ENCODE peak calls at places on chromosomes 5 and 9, in nine cellular contexts. Y is osteoblast; I is mesendoderm; S is astrocyte; N is psoas muscle; D is ovary; U is CD8-positive, alpha-beta T cell; P is CD8-positive, alpha-beta memory T cell; A is CD4-positive, alpha-beta memory T cell. Q is an unnamed sample. For H3K4me1, the result is how much of the 10 kb centered on the place peaks cover.

GRCh38 chr5:133410335-133410828 is 202.0 kb downstream of the FSTL4 start:
- DNase-seq in D (no peak), S (no peak), U (peak), Y (no peak), N (no peak), P (no peak), I (no peak), A (no peak), Q (no peak)

GRCh38 chr9:127776919-127777280 is 1.6 kb downstream of the SH2D3C start:
- DNase-seq in Y (no peak), N (no peak), D (no peak), U (no peak), S (no peak), I (no peak), P (no peak), A (no peak), Q (no peak)

GRCh38 chr5:149121145-149121544 is 20.1 kb upstream of the ABLIM3 start:
- DNase-seq in D (no peak), P (no peak), A (no peak), Y (no peak), S (no peak), I (no peak), U (no peak), N (no peak), Q (no peak)

GRCh38 chr5:141529873-141530272 is 41.0 kb downstream of the PCDHGC5 start:
- DNase-seq in N (no peak), A (no peak), U (no peak), S (no peak), D (no peak), P (no peak), I (no peak), Y (no peak), Q (no peak)

GRCh38 chr5:116032094-116032517 is at the start of gene ARL14EPL:
- DNase-seq in U (no peak), N (peak), S (peak), P (peak), I (peak), Y (peak), A (no peak), D (peak), Q (peak)

GRCh38 chr9:70085241-70085640 is 41.6 kb downstream of the MAMDC2 start:
- DNase-seq in Y (no peak), U (no peak), P (no peak), D (no peak), S (peak), N (no peak), I (peak), A (no peak), Q (peak)

GRCh38 chr5:39531299-39531698 is 106.5 kb upstream of the DAB2 start:
- DNase-seq in N (no peak), U (no peak), I (no peak), A (no peak), P (no peak), S (no peak), Y (no peak), D (no peak), Q (no peak)

GRCh38 chr9:106069241-106069640 is 374.9 kb downstream of the TMEM38B start:
- DNase-seq in N (no peak), U (no peak), Y (no peak), I (peak), P (no peak), D (no peak), A (no peak), S (peak), Q (peak)

GRCh38 chr5:31809037-31809910 is 170.3 kb downstream of the PDZD2 start:
- DNase-seq in A (no peak), N (peak), Y (peak), I (peak), P (no peak), D (peak), S (peak), U (no peak), Q (peak)

GRCh38 chr9:125919565-125919964 is 172.4 kb downstream of the PBX3 start:
- DNase-seq in I (no peak), Y (no peak), N (no peak), S (no peak), D (no peak), A (no peak), U (no peak), P (no peak), Q (no peak)

GRCh38 chr9:136014147-136014927 is 53.2 kb upstream of the UBAC1 start:
- DNase-seq in D (no peak), Y (peak), U (no peak), I (no peak), P (no peak), N (peak), A (no peak), S (no peak), Q (no peak)

GRCh38 chr5:120806132-120806531 is 342.0 kb downstream of the PRR16 start:
- DNase-seq in Y (no peak), A (no peak), I (no peak), N (no peak), P (no peak), S (peak), U (no peak), D (no peak), Q (no peak)

GRCh38 chr5:2223303-2223702 is 340.6 kb upstream of the IRX4 start:
- DNase-seq in D (no peak), A (no peak), P (no peak), I (no peak), Y (no peak), U (no peak), S (no peak), N (no peak), Q (no peak)

GRCh38 chr5:119355636-119356383 is at the start of gene TNFAIP8:
- DNase-seq in I (peak), N (peak), A (no peak), U (peak), S (peak), Y (peak), D (peak), P (peak), Q (peak)

GRCh38 chr5:142869883-142870282 is 99.7 kb downstream of the ARHGAP26 start:
- DNase-seq in U (no peak), I (no peak), D (peak), Y (peak), P (no peak), S (no peak), N (no peak), A (no peak), Q (no peak)

GRCh38 chr9:115254781-115255180 is 136.8 kb upstream of the TNC start:
- DNase-seq in N (no peak), P (no peak), A (no peak), S (no peak), D (no peak), I (no peak), Y (no peak), U (no peak), Q (no peak)

GRCh38 chr5:133050500-133050899 is 1.3 kb upstream of the HSPA4 start:
- DNase-seq in I (peak), Y (no peak), N (no peak), S (no peak), A (no peak), D (no peak), P (no peak), U (no peak), Q (no peak)

GRCh38 chr9:78127271-78128225 is 95.9 kb upstream of the GNAQ start:
- DNase-seq in D (no peak), U (no peak), A (no peak), I (no peak), N (no peak), Y (no peak), S (no peak), P (no peak), Q (no peak)

GRCh38 chr5:132386644-132387286 is 17.3 kb downstream of the SLC22A5 start:
- DNase-seq in D (peak), I (peak), A (peak), N (peak), U (peak), S (peak), Y (peak), P (peak), Q (peak)

GRCh38 chr5:55601209-55601618 is 66.5 kb upstream of the PLPP1 start:
- DNase-seq in Y (no peak), S (peak), P (no peak), I (peak), A (no peak), N (peak), D (peak), U (no peak), Q (peak)

GRCh38 chr9:114303977-114304376 is 18.9 kb upstream of the ORM1 start:
- DNase-seq in A (no peak), Y (no peak), U (peak), P (no peak), D (peak), I (no peak), S (no peak), N (no peak), Q (no peak)

GRCh38 chr5:133266966-133267365 is 215.2 kb downstream of the HSPA4 start:
- DNase-seq in S (no peak), Y (no peak), D (no peak), N (no peak), I (no peak), P (no peak), A (no peak), U (no peak), Q (no peak)

GRCh38 chr9:2292733-2293132 is 277.6 kb downstream of the SMARCA2 start:
- DNase-seq in U (no peak), N (no peak), A (no peak), D (no peak), S (no peak), P (no peak), I (no peak), Y (no peak), Q (no peak)

GRCh38 chr5:144150996-144151395 is 19.5 kb downstream of the YIPF5 start:
- DNase-seq in A (no peak), N (no peak), P (no peak), U (no peak), D (no peak), S (peak), I (peak), Y (no peak), Q (peak)

GRCh38 chr5:68178579-68178978 is 37.0 kb upstream of the PIK3R1 start:
- DNase-seq in P (no peak), S (peak), D (no peak), Y (no peak), N (no peak), U (no peak), A (no peak), I (no peak), Q (peak)

GRCh38 chr9:2493106-2493505 is 128.5 kb upstream of the VLDLR start:
- DNase-seq in I (no peak), A (no peak), Y (no peak), N (no peak), P (no peak), U (no peak), S (peak), D (peak), Q (no peak)

GRCh38 chr9:105191508-105192118 is 52.8 kb upstream of the SLC44A1 start:
- DNase-seq in I (no peak), U (no peak), D (no peak), A (no peak), N (no peak), S (peak), Y (no peak), P (no peak), Q (peak)

GRCh38 chr9:13758876-13759275 is 479.4 kb upstream of the MPDZ start:
- DNase-seq in N (no peak), Y (no peak), P (no peak), S (no peak), D (peak), A (no peak), I (no peak), U (no peak), Q (no peak)

GRCh38 chr5:9903806-9904205 is 273.7 kb upstream of the TAS2R1 start:
- DNase-seq in U (no peak), A (no peak), I (no peak), Y (no peak), P (no peak), N (no peak), S (peak), D (no peak), Q (peak)

GRCh38 chr5:69276422-69277174 is 41.9 kb downstream of the CDK7 start:
- DNase-seq in D (no peak), P (no peak), A (no peak), S (peak), U (no peak), Y (peak), I (no peak), N (no peak), Q (peak)

GRCh38 chr5:167653645-167654106 is 637.8 kb upstream of the WWC1 start:
- DNase-seq in Y (no peak), U (no peak), I (no peak), P (no peak), A (no peak), N (no peak), D (no peak), S (no peak), Q (peak)

GRCh38 chr5:173315495-173316352 is 12.5 kb downstream of the STC2 start:
- DNase-seq in N (no peak), S (peak), U (no peak), I (peak), Y (peak), A (no peak), P (no peak), D (no peak), Q (peak)

GRCh38 chr9:92717201-92718085 is 47.2 kb downstream of the BICD2 start:
- DNase-seq in U (peak), S (no peak), D (peak), N (no peak), A (no peak), P (no peak), I (no peak), Y (peak), Q (no peak)
- H3K27ac ChIP-seq in U (no peak), S (no peak), D (no peak), N (no peak), A (no peak), P (no peak), I (no peak), Y (no peak), Q (no peak)

DNA sequence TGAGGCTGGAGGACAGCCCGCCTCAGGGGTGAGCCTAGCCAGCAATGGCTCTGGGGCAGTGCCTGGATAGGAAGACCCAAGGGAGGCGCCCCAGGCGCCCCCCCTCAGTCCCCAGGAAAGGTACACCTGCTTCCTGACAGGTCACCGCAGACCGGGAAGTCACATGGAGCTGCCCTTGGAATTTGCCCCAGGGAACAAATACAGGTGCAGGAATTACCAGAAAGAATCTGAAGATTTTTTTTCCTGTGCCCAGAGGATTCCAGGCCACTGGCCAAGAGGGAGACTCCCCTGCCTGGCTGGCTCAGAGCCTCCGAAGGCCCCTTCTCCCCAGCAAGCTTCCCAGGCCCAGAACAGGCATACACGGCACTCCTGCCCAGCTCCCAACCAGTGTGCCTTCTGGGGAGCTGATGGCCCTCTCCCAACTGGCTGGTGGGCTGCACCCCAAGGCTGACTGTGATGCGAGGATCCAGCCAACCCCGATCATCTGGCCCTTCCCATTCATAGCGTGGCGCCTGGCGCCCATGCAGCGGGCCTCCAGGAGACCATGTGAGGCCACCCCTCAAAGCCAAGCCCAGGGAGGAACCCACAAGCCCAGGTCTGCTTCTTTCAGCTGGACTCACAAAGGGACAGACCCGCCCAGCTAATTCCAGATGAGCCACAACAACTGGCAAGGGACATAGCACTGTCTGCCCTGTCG is 2.3 kb downstream of the TPRN start:
- DNase-seq in A (no peak), I (no peak), D (no peak), Y (no peak), S (no peak), U (no peak), P (no peak), N (no peak), Q (peak)
- H3K4me1 ChIP-seq in A (under half), I (under half), D (under half), Y (under half), S (under half), U (under half), P (under half), N (half or more), Q (under half)

DNA sequence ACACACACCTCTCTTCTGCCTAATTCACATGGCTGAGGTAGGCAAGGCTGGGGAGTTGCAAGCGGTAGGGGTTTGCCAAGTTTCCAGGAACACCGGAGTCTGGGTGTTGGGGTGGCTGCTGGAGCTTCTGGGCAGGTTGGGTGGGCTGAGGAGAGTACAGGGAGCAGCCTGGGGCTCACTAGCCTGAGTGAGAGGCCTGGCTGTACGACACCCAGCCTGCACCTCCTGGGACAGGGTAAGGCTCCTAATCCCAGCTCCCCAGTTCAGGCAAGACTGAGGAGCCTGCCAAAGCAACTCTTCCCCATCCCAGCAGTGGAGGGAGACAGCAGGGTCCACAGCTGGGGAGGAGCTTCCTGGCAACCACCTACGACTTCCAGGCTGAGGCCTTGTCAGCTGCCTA is 8.0 kb downstream of the SPAAR start:
- DNase-seq in D (no peak), N (no peak), I (no peak), U (no peak), P (no peak), Y (no peak), S (no peak), A (no peak), Q (no peak)
- H3K27ac ChIP-seq in D (no peak), N (peak), I (no peak), U (no peak), P (no peak), Y (no peak), S (no peak), A (no peak), Q (no peak)

DNA sequence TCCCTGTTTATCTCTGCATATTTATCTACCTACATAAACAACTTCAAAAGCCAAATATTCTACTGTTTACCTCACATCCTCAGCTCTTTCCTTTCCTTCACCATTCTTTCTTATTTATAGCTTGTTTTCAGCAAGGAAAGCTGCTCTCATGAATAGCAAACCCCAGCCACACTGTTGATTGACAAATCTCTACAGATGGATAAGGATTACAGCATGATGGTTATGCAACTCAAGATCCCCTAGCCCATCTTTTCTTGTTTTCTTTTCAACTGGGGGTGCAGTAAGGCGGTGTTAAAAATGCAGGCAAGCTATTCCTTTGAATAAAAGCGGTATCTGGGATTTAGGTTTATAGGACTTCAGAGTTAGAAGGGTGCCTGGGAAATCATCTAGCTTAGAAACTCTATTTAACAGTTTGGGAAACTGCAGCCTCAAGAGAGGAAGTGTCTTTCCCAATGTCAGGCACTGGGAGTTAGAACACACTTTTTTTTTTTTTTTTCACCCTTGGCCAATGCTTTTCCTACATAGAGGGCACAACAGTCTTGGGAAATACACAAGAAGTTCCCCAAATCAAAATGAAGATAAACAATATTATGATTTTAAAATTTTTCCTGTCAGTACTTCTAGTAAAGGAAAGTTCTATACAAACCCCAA is 2.7 kb downstream of the SPARC start:
- DNase-seq in N (no peak), Y (peak), A (no peak), D (no peak), I (no peak), U (no peak), P (no peak), S (no peak), Q (no peak)
- H3K4me1 ChIP-seq in N (half or more), Y (half or more), A (under half), D (under half), I (under half), U (under half), P (under half), S (half or more), Q (under half)

GRCh38 chr5:158436271-158437065 is 577.5 kb upstream of the CLINT1 start:
- DNase-seq in I (no peak), S (no peak), D (no peak), Y (no peak), A (no peak), U (no peak), N (no peak), P (no peak), Q (no peak)

GRCh38 chr5:158434749-158435148 is 575.8 kb upstream of the CLINT1 start:
- DNase-seq in A (no peak), D (no peak), I (no peak), Y (no peak), U (no peak), P (no peak), N (no peak), S (no peak), Q (no peak)

GRCh38 chr5:158433634-158434033 is 574.7 kb upstream of the CLINT1 start:
- DNase-seq in S (no peak), P (no peak), N (no peak), Y (no peak), A (no peak), D (no peak), I (no peak), U (no peak), Q (no peak)

GRCh38 chr5:158431369-158432029 is 572.6 kb upstream of the CLINT1 start:
- DNase-seq in U (no peak), I (no peak), N (no peak), A (no peak), Y (no peak), D (no peak), P (no peak), S (peak), Q (no peak)

GRCh38 chr5:158435161-158435616 is 576.2 kb upstream of the CLINT1 start:
- DNase-seq in A (peak), U (no peak), P (no peak), N (no peak), D (no peak), Y (no peak), S (peak), I (no peak), Q (no peak)
- H3K27ac ChIP-seq in A (no peak), U (no peak), P (no peak), N (no peak), D (no peak), Y (no peak), S (no peak), I (no peak), Q (no peak)

DNA sequence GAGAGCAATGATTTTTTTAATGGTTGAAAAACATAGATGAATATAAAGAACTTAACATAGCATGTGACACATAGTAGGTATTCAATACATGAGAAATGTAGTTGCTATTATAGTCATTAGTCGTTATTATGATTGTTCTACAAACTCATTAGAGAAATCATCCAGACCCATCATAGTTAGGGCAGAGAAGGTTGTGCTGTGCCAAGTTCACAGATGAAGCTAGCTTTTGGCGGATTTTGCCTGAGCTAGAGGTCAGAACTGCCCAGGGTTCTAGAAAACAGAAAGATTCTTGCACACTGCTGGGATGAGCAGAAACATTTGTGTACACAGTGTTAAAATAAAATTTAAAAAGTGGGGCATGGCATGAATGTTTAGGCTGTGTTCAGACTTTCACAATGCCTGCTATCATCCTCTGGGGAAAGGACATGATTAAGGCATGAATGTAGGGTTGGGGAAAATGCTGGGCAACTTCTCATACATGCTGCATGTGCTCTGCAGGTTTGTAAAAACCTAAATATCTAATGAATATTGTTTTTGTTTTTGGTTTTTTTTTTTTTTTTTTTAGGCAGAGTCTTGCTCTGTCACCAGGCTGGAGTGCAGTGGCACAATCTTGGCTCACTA is 33.3 kb upstream of the RAD23B start:
- DNase-seq in I (no peak), A (no peak), D (no peak), U (no peak), N (no peak), S (no peak), Y (peak), P (no peak), Q (no peak)
- H3K4me1 ChIP-seq in I (under half), A (under half), D (under half), U (under half), N (under half), S (under half), Y (under half), P (under half), Q (under half)